ENCODE peak calls at places on chromosome 20, in four cellular contexts. One of them, this sample, is unnamed.

GRCh38 chr20:41309817-41310216 is 7.7 kb downstream of the ZHX3 start:
- DNase-seq in fibroblast of the aortic adventitia: peak; percentile 81
- DNase-seq in H7: no peak
- DNase-seq in NCI-H1092 treated with DMSO at 0.1 percent for 48 hours: no peak
- DNase-seq in this sample: no peak

GRCh38 chr20:38692436-38693411 is 31.6 kb upstream of the SLC32A1 start:
- DNase-seq in NCI-H1092 treated with DMSO at 0.1 percent for 48 hours: no peak
- DNase-seq in H7: peak; percentile 78
- DNase-seq in fibroblast of the aortic adventitia: peak; percentile 76
- DNase-seq in this sample: peak; percentile 42

GRCh38 chr20:54688476-54688875 is 213.1 kb downstream of the DOK5 start:
- DNase-seq in H7: no peak
- DNase-seq in NCI-H1092 treated with DMSO at 0.1 percent for 48 hours: no peak
- DNase-seq in fibroblast of the aortic adventitia: no peak
- DNase-seq in this sample: no peak

GRCh38 chr20:62030834-62031434 is 34.7 kb downstream of the TAF4 start:
- DNase-seq in H7: no peak
- DNase-seq in NCI-H1092 treated with DMSO at 0.1 percent for 48 hours: no peak
- DNase-seq in fibroblast of the aortic adventitia: no peak
- DNase-seq in this sample: no peak

GRCh38 chr20:57964011-57964862 is 254.4 kb upstream of the PMEPA1 start:
- DNase-seq in H7: no peak
- DNase-seq in fibroblast of the aortic adventitia: no peak
- DNase-seq in NCI-H1092 treated with DMSO at 0.1 percent for 48 hours: no peak
- DNase-seq in this sample: no peak

GRCh38 chr20:43917380-43917779 is 2.7 kb downstream of the TOX2 start:
- DNase-seq in H7: no peak
- DNase-seq in NCI-H1092 treated with DMSO at 0.1 percent for 48 hours: no peak
- DNase-seq in fibroblast of the aortic adventitia: no peak
- DNase-seq in this sample: no peak

GRCh38 chr20:34829191-34829590 is 3.7 kb upstream of the NCOA6 start:
- DNase-seq in fibroblast of the aortic adventitia: no peak
- DNase-seq in NCI-H1092 treated with DMSO at 0.1 percent for 48 hours: no peak
- DNase-seq in H7: no peak
- DNase-seq in this sample: no peak

GRCh38 chr20:57996936-57997629 is 231.4 kb downstream of the ANKRD60 start:
- DNase-seq in fibroblast of the aortic adventitia: peak; percentile 6
- DNase-seq in NCI-H1092 treated with DMSO at 0.1 percent for 48 hours: no peak
- DNase-seq in H7: no peak
- DNase-seq in this sample: no peak

GRCh38 chr20:63639093-63639860 is 12.4 kb upstream of the GMEB2 start:
- DNase-seq in NCI-H1092 treated with DMSO at 0.1 percent for 48 hours: no peak
- DNase-seq in fibroblast of the aortic adventitia: no peak
- DNase-seq in H7: no peak
- DNase-seq in this sample: no peak

GRCh38 chr20:47610945-47611250 is 109.2 kb downstream of the NCOA3 start:
- DNase-seq in NCI-H1092 treated with DMSO at 0.1 percent for 48 hours: no peak
- DNase-seq in H7: no peak
- DNase-seq in fibroblast of the aortic adventitia: no peak
- DNase-seq in this sample: no peak

GRCh38 chr20:61977387-61977786 is 88.3 kb downstream of the TAF4 start:
- DNase-seq in NCI-H1092 treated with DMSO at 0.1 percent for 48 hours: no peak
- DNase-seq in H7: no peak
- DNase-seq in fibroblast of the aortic adventitia: no peak
- DNase-seq in this sample: no peak

GRCh38 chr20:35616465-35617396 is 1.1 kb downstream of the SPAG4 start:
- DNase-seq in fibroblast of the aortic adventitia: peak; percentile 99
- DNase-seq in NCI-H1092 treated with DMSO at 0.1 percent for 48 hours: peak; percentile 37
- DNase-seq in H7: peak; percentile 88
- DNase-seq in this sample: peak; percentile 74

GRCh38 chr20:31675828-31676533 is 38.3 kb downstream of the COX4I2 start:
- DNase-seq in fibroblast of the aortic adventitia: peak; percentile 35
- DNase-seq in NCI-H1092 treated with DMSO at 0.1 percent for 48 hours: no peak
- DNase-seq in H7: no peak
- DNase-seq in this sample: no peak

GRCh38 chr20:45685896-45686295 is 15.9 kb upstream of the WFDC11 start:
- DNase-seq in fibroblast of the aortic adventitia: no peak
- DNase-seq in H7: peak; percentile 65
- DNase-seq in NCI-H1092 treated with DMSO at 0.1 percent for 48 hours: no peak
- DNase-seq in this sample: no peak

GRCh38 chr20:50325215-50325614 is 134.6 kb downstream of the CEBPB start:
- DNase-seq in H7: no peak
- DNase-seq in fibroblast of the aortic adventitia: no peak
- DNase-seq in NCI-H1092 treated with DMSO at 0.1 percent for 48 hours: no peak
- DNase-seq in this sample: no peak

GRCh38 chr20:45911486-45912343 is at the start of gene PLTP:
- DNase-seq in fibroblast of the aortic adventitia: peak; percentile 59
- DNase-seq in H7: peak; percentile 93
- DNase-seq in NCI-H1092 treated with DMSO at 0.1 percent for 48 hours: no peak
- DNase-seq in this sample: peak; percentile 60

GRCh38 chr20:904146-904545 is 12.0 kb downstream of the ANGPT4 start:
- DNase-seq in fibroblast of the aortic adventitia: no peak
- DNase-seq in H7: no peak
- DNase-seq in NCI-H1092 treated with DMSO at 0.1 percent for 48 hours: no peak
- DNase-seq in this sample: no peak

GRCh38 chr20:49865559-49865958 is 49.8 kb downstream of the SPATA2 start:
- DNase-seq in fibroblast of the aortic adventitia: peak; percentile 55
- DNase-seq in NCI-H1092 treated with DMSO at 0.1 percent for 48 hours: no peak
- DNase-seq in H7: no peak
- DNase-seq in this sample: no peak

GRCh38 chr20:57769756-57770155 is 59.9 kb upstream of the PMEPA1 start:
- DNase-seq in NCI-H1092 treated with DMSO at 0.1 percent for 48 hours: no peak
- DNase-seq in H7: no peak
- DNase-seq in fibroblast of the aortic adventitia: no peak
- DNase-seq in this sample: no peak

GRCh38 chr20:7741866-7742265 is 198.4 kb downstream of the HAO1 start:
- DNase-seq in fibroblast of the aortic adventitia: peak; percentile 46
- DNase-seq in NCI-H1092 treated with DMSO at 0.1 percent for 48 hours: no peak
- DNase-seq in H7: no peak
- DNase-seq in this sample: no peak

GRCh38 chr20:54106162-54106561 is 35.8 kb upstream of the BCAS1 start:
- DNase-seq in H7: no peak
- DNase-seq in fibroblast of the aortic adventitia: no peak
- DNase-seq in NCI-H1092 treated with DMSO at 0.1 percent for 48 hours: no peak
- DNase-seq in this sample: no peak

GRCh38 chr20:801678-802077 is 31.8 kb upstream of the FAM110A start:
- DNase-seq in fibroblast of the aortic adventitia: no peak
- DNase-seq in NCI-H1092 treated with DMSO at 0.1 percent for 48 hours: no peak
- DNase-seq in H7: no peak
- DNase-seq in this sample: no peak

This sample was measured in tibial nerve.